ENCODE peak calls at places on chromosomes 4 and X, in four cellular contexts. One of them, this sample, is unnamed.

GRCh38 chr4:6802626-6803025 is 20.1 kb downstream of the KIAA0232 start:
- DNase-seq in WTC11: no peak
- DNase-seq in HepG2: no peak
- DNase-seq in K562: no peak
- DNase-seq in this sample: no peak

GRCh38 chr4:108331905-108332632 is 163.3 kb upstream of the LEF1 start:
- DNase-seq in WTC11: no peak
- DNase-seq in HepG2: no peak
- DNase-seq in K562: no peak
- DNase-seq in this sample: no peak

GRCh38 chrX:140274761-140275525 is 229.9 kb downstream of the SOX3 start:
- DNase-seq in WTC11: no peak
- DNase-seq in HepG2: no peak
- DNase-seq in K562: no peak
- DNase-seq in this sample: no peak

GRCh38 chr4:38162240-38162784 is 202.1 kb downstream of the PTTG2 start:
- DNase-seq in WTC11: no peak
- DNase-seq in HepG2: peak
- DNase-seq in K562: no peak
- DNase-seq in this sample: no peak

GRCh38 chrX:7574325-7574724 is 268.6 kb upstream of the VCX start:
- DNase-seq in WTC11: peak
- DNase-seq in HepG2: peak
- DNase-seq in K562: no peak
- DNase-seq in this sample: no peak

GRCh38 chr4:142402925-142403324 is 443.2 kb downstream of the INPP4B start:
- DNase-seq in WTC11: no peak
- DNase-seq in HepG2: no peak
- DNase-seq in K562: no peak
- DNase-seq in this sample: no peak

GRCh38 chr4:73867783-73868182 is 1.4 kb upstream of the CXCL1 start:
- DNase-seq in WTC11: no peak
- DNase-seq in HepG2: no peak
- DNase-seq in K562: peak
- DNase-seq in this sample: no peak

GRCh38 chr4:46549125-46549524 is 159.2 kb upstream of the GABRA2 start:
- DNase-seq in WTC11: no peak
- DNase-seq in HepG2: no peak
- DNase-seq in K562: no peak
- DNase-seq in this sample: no peak

GRCh38 chr4:138308421-138308820 is 66.3 kb upstream of the SLC7A11 start:
- DNase-seq in WTC11: no peak
- DNase-seq in HepG2: no peak
- DNase-seq in K562: no peak
- DNase-seq in this sample: no peak

GRCh38 chrX:155115174-155115830 is 44.0 kb downstream of the BRCC3 start:
- DNase-seq in WTC11: no peak
- DNase-seq in HepG2: no peak
- DNase-seq in K562: no peak
- DNase-seq in this sample: no peak

GRCh38 chrX:30635630-30636029 is 17.6 kb upstream of the GK start:
- DNase-seq in WTC11: no peak
- DNase-seq in HepG2: no peak
- DNase-seq in K562: peak
- DNase-seq in this sample: peak

GRCh38 chrX:101407167-101407747 is 468 bp downstream of the GLA start:
- DNase-seq in WTC11: no peak
- DNase-seq in HepG2: no peak
- DNase-seq in K562: no peak
- DNase-seq in this sample: no peak

GRCh38 chr4:93879919-93880318 is 51.4 kb downstream of the ATOH1 start:
- DNase-seq in WTC11: no peak
- DNase-seq in HepG2: no peak
- DNase-seq in K562: no peak
- DNase-seq in this sample: no peak

GRCh38 chrX:102950908-102951866 is 14.1 kb downstream of the RAB40AL start:
- DNase-seq in WTC11: peak
- DNase-seq in HepG2: peak
- DNase-seq in K562: peak
- DNase-seq in this sample: peak

GRCh38 chr4:78057135-78057599 is at the start of gene FRAS1:
- DNase-seq in WTC11: peak
- DNase-seq in HepG2: peak
- DNase-seq in K562: no peak
- DNase-seq in this sample: peak

GRCh38 chrX:154728791-154729190 is 22.1 kb downstream of the GAB3 start:
- DNase-seq in WTC11: no peak
- DNase-seq in HepG2: no peak
- DNase-seq in K562: no peak
- DNase-seq in this sample: no peak

GRCh38 chr4:80172203-80172602 is 25.1 kb upstream of the PRDM8 start:
- DNase-seq in WTC11: no peak
- DNase-seq in HepG2: no peak
- DNase-seq in K562: no peak
- DNase-seq in this sample: no peak

GRCh38 chr4:23060776-23061175 is 368.0 kb downstream of the GBA3 start:
- DNase-seq in WTC11: no peak
- DNase-seq in HepG2: no peak
- DNase-seq in K562: no peak
- DNase-seq in this sample: no peak

GRCh38 chr4:155338196-155338595 is 38.6 kb downstream of the MAP9 start:
- DNase-seq in WTC11: no peak
- DNase-seq in HepG2: no peak
- DNase-seq in K562: no peak
- DNase-seq in this sample: no peak

GRCh38 chr4:16024009-16024408 is 59.8 kb downstream of the PROM1 start:
- DNase-seq in WTC11: no peak
- DNase-seq in HepG2: no peak
- DNase-seq in K562: no peak
- DNase-seq in this sample: no peak

GRCh38 chrX:103878466-103879151 is 46.6 kb upstream of the RAB9B start:
- DNase-seq in WTC11: no peak
- DNase-seq in HepG2: peak
- DNase-seq in K562: no peak
- DNase-seq in this sample: no peak

GRCh38 chr4:146932111-146932510 is 13.6 kb downstream of the TTC29 start:
- DNase-seq in WTC11: no peak
- DNase-seq in HepG2: no peak
- DNase-seq in K562: no peak
- DNase-seq in this sample: no peak

GRCh38 chrX:54934058-54934457 is 13.4 kb downstream of the TRO start:
- DNase-seq in WTC11: no peak
- DNase-seq in HepG2: no peak
- DNase-seq in K562: no peak
- DNase-seq in this sample: no peak

GRCh38 chr4:41678086-41678485 is 70.4 kb downstream of the PHOX2B start:
- DNase-seq in WTC11: no peak
- DNase-seq in HepG2: no peak
- DNase-seq in K562: no peak
- DNase-seq in this sample: no peak

GRCh38 chr4:48290146-48290772 is 20.6 kb upstream of the TEC start:
- DNase-seq in WTC11: peak
- DNase-seq in HepG2: peak
- DNase-seq in K562: peak
- DNase-seq in this sample: peak

GRCh38 chr4:101593666-101594065 is 196.9 kb upstream of the BANK1 start:
- DNase-seq in WTC11: no peak
- DNase-seq in HepG2: no peak
- DNase-seq in K562: no peak
- DNase-seq in this sample: no peak

GRCh38 chr4:131427000-131427399 is 1722.1 kb upstream of the PCDH10 start:
- DNase-seq in WTC11: no peak
- DNase-seq in HepG2: no peak
- DNase-seq in K562: no peak
- DNase-seq in this sample: no peak

GRCh38 chr4:47010347-47011188 is 17.2 kb upstream of the GABRA4 start:
- DNase-seq in WTC11: no peak
- DNase-seq in HepG2: no peak
- DNase-seq in K562: no peak
- DNase-seq in this sample: no peak

GRCh38 chrX:118974908-118975671 is 672 bp downstream of the LONRF3 start:
- DNase-seq in WTC11: peak
- DNase-seq in HepG2: peak
- DNase-seq in K562: peak
- DNase-seq in this sample: peak

GRCh38 chr4:143402776-143403550 is 66.3 kb downstream of the GAB1 start:
- DNase-seq in WTC11: no peak
- DNase-seq in HepG2: no peak
- DNase-seq in K562: no peak
- DNase-seq in this sample: no peak

GRCh38 chr4:40479378-40479777 is 144.2 kb downstream of the CHRNA9 start:
- DNase-seq in WTC11: no peak
- DNase-seq in HepG2: no peak
- DNase-seq in K562: no peak
- DNase-seq in this sample: no peak

GRCh38 chrX:140050906-140051305 is 85.6 kb upstream of the CXorf66 start:
- DNase-seq in WTC11: no peak
- DNase-seq in HepG2: no peak
- DNase-seq in K562: no peak
- DNase-seq in this sample: no peak

GRCh38 chr4:165330071-165330470 is 2.6 kb downstream of the MSMO1 start:
- DNase-seq in WTC11: no peak
- DNase-seq in HepG2: no peak
- DNase-seq in K562: no peak
- DNase-seq in this sample: no peak

GRCh38 chr4:57911203-57911602 is 801.0 kb upstream of the IGFBP7 start:
- DNase-seq in WTC11: no peak
- DNase-seq in HepG2: no peak
- DNase-seq in K562: no peak
- DNase-seq in this sample: no peak

GRCh38 chrX:40897768-40898167 is 162.4 kb upstream of the MED14 start:
- DNase-seq in WTC11: no peak
- DNase-seq in HepG2: no peak
- DNase-seq in K562: no peak
- DNase-seq in this sample: no peak
- TF ChIP-seq ELF4 in WTC11: no peak
- TF ChIP-seq ELF4 in HepG2: no peak
- TF ChIP-seq ELF4 in K562: no peak
- TF ChIP-seq ELF4 in this sample: no peak

GRCh38 chrX:47707031-47707780 is 48.2 kb upstream of the UXT start:
- DNase-seq in WTC11: no peak
- DNase-seq in HepG2: no peak
- DNase-seq in K562: peak
- DNase-seq in this sample: no peak
- TF ChIP-seq ELF4 in WTC11: no peak
- TF ChIP-seq ELF4 in HepG2: no peak
- TF ChIP-seq ELF4 in K562: no peak
- TF ChIP-seq ELF4 in this sample: no peak

GRCh38 chr4:113080050-113080449 is 30.6 kb downstream of the ANK2 start:
- DNase-seq in WTC11: no peak
- DNase-seq in HepG2: peak
- DNase-seq in K562: no peak
- DNase-seq in this sample: no peak
- TF ChIP-seq ELF4 in WTC11: no peak
- TF ChIP-seq ELF4 in HepG2: no peak
- TF ChIP-seq ELF4 in K562: no peak
- TF ChIP-seq ELF4 in this sample: no peak

GRCh38 chr4:183383606-183384005 is 60.8 kb upstream of the CDKN2AIP start:
- DNase-seq in WTC11: no peak
- DNase-seq in HepG2: no peak
- DNase-seq in K562: no peak
- DNase-seq in this sample: no peak
- TF ChIP-seq ELF4 in WTC11: no peak
- TF ChIP-seq ELF4 in HepG2: no peak
- TF ChIP-seq ELF4 in K562: no peak
- TF ChIP-seq ELF4 in this sample: no peak

GRCh38 chr4:110514889-110515479 is 39.0 kb downstream of the ENPEP start:
- DNase-seq in WTC11: no peak
- DNase-seq in HepG2: peak
- DNase-seq in K562: peak
- DNase-seq in this sample: peak

GRCh38 chr4:110512901-110513300 is 36.9 kb downstream of the ENPEP start:
- DNase-seq in WTC11: no peak
- DNase-seq in HepG2: no peak
- DNase-seq in K562: no peak
- DNase-seq in this sample: no peak

GRCh38 chr4:110510282-110510681 is 34.3 kb downstream of the ENPEP start:
- DNase-seq in WTC11: no peak
- DNase-seq in HepG2: no peak
- DNase-seq in K562: no peak
- DNase-seq in this sample: no peak

GRCh38 chr4:110508827-110509446 is 33.0 kb downstream of the ENPEP start:
- DNase-seq in WTC11: no peak
- DNase-seq in HepG2: no peak
- DNase-seq in K562: peak
- DNase-seq in this sample: peak

GRCh38 chr4:110510955-110511544 is 35.1 kb downstream of the ENPEP start:
- DNase-seq in WTC11: no peak
- DNase-seq in HepG2: peak
- DNase-seq in K562: peak
- DNase-seq in this sample: peak
- TF ChIP-seq ELF4 in WTC11: no peak
- TF ChIP-seq ELF4 in HepG2: no peak
- TF ChIP-seq ELF4 in K562: no peak
- TF ChIP-seq ELF4 in this sample: no peak

GRCh38 chrX:1554469-1555210 is 17.7 kb upstream of the P2RY8 start:
- DNase-seq in WTC11: no peak
- DNase-seq in HepG2: no peak
- DNase-seq in K562: no peak
- DNase-seq in this sample: no peak
- TF ChIP-seq ELF4 in WTC11: no peak
- TF ChIP-seq ELF4 in HepG2: no peak
- TF ChIP-seq ELF4 in K562: no peak
- TF ChIP-seq ELF4 in this sample: no peak

GRCh38 chr4:61614256-61614655 is 414.1 kb downstream of the ADGRL3 start:
- DNase-seq in WTC11: no peak
- DNase-seq in HepG2: no peak
- DNase-seq in K562: no peak
- DNase-seq in this sample: no peak

DNA sequence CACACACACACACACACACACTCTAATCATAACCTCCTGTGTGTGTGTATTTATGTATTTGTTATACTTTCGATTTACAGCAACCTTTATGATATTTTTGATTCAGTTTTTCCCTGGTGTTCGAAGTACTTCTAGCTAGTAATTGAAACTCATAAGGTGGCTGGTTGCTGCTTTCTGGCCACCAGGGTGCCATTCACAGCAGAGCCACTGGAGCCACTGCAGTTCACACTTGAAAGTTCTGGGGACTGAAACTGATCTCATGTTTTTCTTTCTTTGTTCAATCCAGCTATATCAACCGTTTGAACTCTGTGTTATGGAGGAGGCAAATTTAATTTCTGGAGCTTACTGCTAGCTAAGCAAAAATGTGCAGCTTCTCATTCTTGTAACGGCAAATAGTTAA is 419.4 kb downstream of the ADGRL3 start:
- DNase-seq in WTC11: no peak
- DNase-seq in HepG2: no peak
- DNase-seq in K562: no peak
- DNase-seq in this sample: peak
- TF ChIP-seq ELF4 in WTC11: no peak
- TF ChIP-seq ELF4 in HepG2: no peak
- TF ChIP-seq ELF4 in K562: no peak
- TF ChIP-seq ELF4 in this sample: no peak

GRCh38 chr4:121765941-121766538 is 1.1 kb upstream of the SMIM43 start:
- DNase-seq in WTC11: no peak
- DNase-seq in HepG2: no peak
- DNase-seq in K562: no peak
- DNase-seq in this sample: no peak
- TF ChIP-seq ELF4 in WTC11: no peak
- TF ChIP-seq ELF4 in HepG2: no peak
- TF ChIP-seq ELF4 in K562: no peak
- TF ChIP-seq ELF4 in this sample: no peak

This sample was measured in HEK293T.